ENCODE peak calls at places on chromosomes 12 and 14, in ten cellular contexts. B is lower leg skin, S is left lung, L is coronary artery, T is fibroblast of the aortic adventitia, D is endodermal cell, K is type B pancreatic cell, Y is astrocyte of the cerebellum, I is OCI-LY7, U is psoas muscle. E is an unnamed sample.

GRCh38 chr12:128190614-128191013 is 76.4 kb upstream of the TMEM132C start:
- DNase-seq in B (no peak), S (no peak), L (no peak), T (no peak), D (peak; percentile 91), K (no peak), Y (no peak), I (no peak), U (no peak), E (no peak)

GRCh38 chr12:916240-916639 is 33.3 kb downstream of the RAD52 start:
- DNase-seq in B (no peak), S (no peak), L (no peak), T (no peak), D (peak; percentile 59), K (no peak), Y (no peak), I (no peak), U (no peak), E (no peak)

GRCh38 chr12:96329018-96329417 is 71.2 kb downstream of the CDK17 start:
- DNase-seq in B (no peak), S (no peak), L (no peak), T (no peak), D (no peak), K (no peak), Y (no peak), I (no peak), U (no peak), E (no peak)

GRCh38 chr14:21092147-21093011 is 6.1 kb downstream of the ZNF219 start:
- DNase-seq in B (peak; percentile 72), S (peak; percentile 87), L (no peak), T (peak; percentile 71), D (peak; percentile 96), K (peak; percentile 85), Y (peak; percentile 49), I (peak; percentile 88), U (peak; percentile 92), E (peak; percentile 92)

GRCh38 chr12:124673881-124674617 is 106.6 kb upstream of the NCOR2 start:
- DNase-seq in B (no peak), S (no peak), L (no peak), T (no peak), D (no peak), K (no peak), Y (no peak), I (no peak), U (peak; percentile 38), E (no peak)

GRCh38 chr12:120972870-120973543 is 5.3 kb upstream of the HNF1A start:
- DNase-seq in B (no peak), S (peak; percentile 41), L (no peak), T (no peak), D (peak; percentile 91), K (no peak), Y (no peak), I (no peak), U (no peak), E (no peak)

GRCh38 chr12:59086124-59086523 is 165.8 kb upstream of the LRIG3 start:
- DNase-seq in B (no peak), S (no peak), L (no peak), T (no peak), D (no peak), K (no peak), Y (no peak), I (no peak), U (no peak), E (no peak)

GRCh38 chr12:67276469-67276868 is 7.3 kb downstream of the CAND1 start:
- DNase-seq in B (no peak), S (no peak), L (no peak), T (no peak), D (no peak), K (no peak), Y (no peak), I (no peak), U (no peak), E (no peak)

GRCh38 chr14:54147285-54147684 is 190.7 kb upstream of the BMP4 start:
- DNase-seq in B (no peak), S (no peak), L (no peak), T (peak; percentile 65), D (no peak), K (no peak), Y (no peak), I (no peak), U (no peak), E (no peak)

GRCh38 chr12:112258926-112259325 is 123.3 kb downstream of the HECTD4 start:
- DNase-seq in B (no peak), S (no peak), L (no peak), T (no peak), D (no peak), K (no peak), Y (no peak), I (no peak), U (no peak), E (no peak)

GRCh38 chr12:112266473-112266872 is 115.8 kb downstream of the HECTD4 start:
- DNase-seq in B (no peak), S (no peak), L (no peak), T (no peak), D (no peak), K (no peak), Y (no peak), I (no peak), U (no peak), E (no peak)

GRCh38 chr12:112256780-112257179 is 125.5 kb downstream of the HECTD4 start:
- DNase-seq in B (no peak), S (no peak), L (no peak), T (no peak), D (no peak), K (no peak), Y (no peak), I (no peak), U (no peak), E (no peak)

GRCh38 chr12:112261559-112261958 is 120.7 kb downstream of the HECTD4 start:
- DNase-seq in B (no peak), S (no peak), L (no peak), T (no peak), D (peak; percentile 85), K (no peak), Y (no peak), I (no peak), U (no peak), E (no peak)
- TF ChIP-seq CTCF in B (no peak), S (no peak), L (no peak), T (peak; percentile 24), D (peak; percentile 73), K (peak; percentile 35), Y (peak; percentile 42), I (no peak), U (no peak), E (no peak)

GRCh38 chr14:89466460-89466859 is 49.4 kb upstream of the FOXN3 start:
- DNase-seq in B (no peak), S (no peak), L (no peak), T (no peak), D (peak; percentile 73), K (no peak), Y (no peak), I (no peak), U (no peak), E (peak; percentile 30)

GRCh38 chr14:89466939-89467338 is 49.9 kb upstream of the FOXN3 start:
- DNase-seq in B (peak; percentile 68), S (no peak), L (no peak), T (no peak), D (peak; percentile 68), K (no peak), Y (no peak), I (no peak), U (peak; percentile 64), E (no peak)

GRCh38 chr14:89469210-89470198 is 52.5 kb upstream of the FOXN3 start:
- DNase-seq in B (no peak), S (no peak), L (no peak), T (no peak), D (no peak), K (no peak), Y (no peak), I (no peak), U (no peak), E (no peak)

DNA sequence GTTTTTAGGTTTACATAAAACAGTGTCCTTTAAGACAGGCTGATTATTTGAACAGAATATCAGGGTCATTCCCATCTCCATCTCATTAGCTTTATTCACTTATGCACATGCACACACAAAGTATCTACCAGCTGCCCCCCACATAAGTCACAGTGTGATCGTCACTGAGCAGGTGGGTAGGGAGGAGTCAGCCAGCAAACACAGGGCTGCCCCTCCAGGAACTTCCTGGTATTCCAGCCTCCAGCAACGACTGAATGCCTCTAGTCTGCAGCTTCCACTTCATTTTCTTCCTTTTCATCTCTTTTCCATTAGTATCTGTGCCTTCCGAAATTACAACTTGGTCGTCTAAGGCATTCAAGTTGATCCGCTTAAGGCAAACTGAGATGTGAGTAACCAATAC is 48.9 kb upstream of the FOXN3 start:
- DNase-seq in B (no peak), S (no peak), L (no peak), T (no peak), D (no peak), K (no peak), Y (no peak), I (no peak), U (no peak), E (no peak)
- TF ChIP-seq CTCF in B (no peak), S (no peak), L (no peak), T (no peak), D (peak; percentile 49), K (no peak), Y (no peak), I (no peak), U (no peak), E (no peak)

GRCh38 chr12:13044002-13044858 is at the start of gene FAM234B:
- DNase-seq in B (peak; percentile 64), S (peak; percentile 83), L (peak; percentile 81), T (peak; percentile 66), D (peak; percentile 95), K (peak; percentile 86), Y (no peak), I (peak; percentile 71), U (peak; percentile 90), E (peak; percentile 87)
- TF ChIP-seq CTCF in B (no peak), S (no peak), L (no peak), T (peak; percentile 1), D (peak; percentile 78), K (peak; percentile 55), Y (peak; percentile 20), I (peak; percentile 39), U (peak; percentile 15), E (peak; percentile 7)

GRCh38 chr14:100416081-100416480 is 92.9 kb downstream of the SLC25A47 start:
- DNase-seq in B (no peak), S (no peak), L (no peak), T (no peak), D (no peak), K (no peak), Y (no peak), I (no peak), U (no peak), E (no peak)

GRCh38 chr14:100416921-100417451 is 93.8 kb downstream of the SLC25A47 start:
- DNase-seq in B (no peak), S (no peak), L (no peak), T (peak; percentile 55), D (peak; percentile 60), K (no peak), Y (no peak), I (no peak), U (no peak), E (no peak)

GRCh38 chr14:100415226-100415625 is 92.1 kb downstream of the SLC25A47 start:
- DNase-seq in B (no peak), S (no peak), L (no peak), T (no peak), D (no peak), K (no peak), Y (no peak), I (no peak), U (no peak), E (no peak)

GRCh38 chr14:100419856-100420255 is 96.7 kb downstream of the SLC25A47 start:
- DNase-seq in B (no peak), S (no peak), L (no peak), T (no peak), D (peak; percentile 73), K (no peak), Y (no peak), I (no peak), U (no peak), E (no peak)

GRCh38 chr14:100417466-100417865 is 94.3 kb downstream of the SLC25A47 start:
- DNase-seq in B (peak; percentile 35), S (no peak), L (no peak), T (peak; percentile 88), D (peak; percentile 94), K (no peak), Y (peak; percentile 78), I (no peak), U (peak; percentile 64), E (no peak)
- TF ChIP-seq CTCF in B (no peak), S (peak; percentile 21), L (no peak), T (peak; percentile 97), D (peak; percentile 83), K (peak; percentile 78), Y (peak; percentile 92), I (no peak), U (no peak), E (no peak)

E was measured in GM10248.